ENCODE peak calls at places on chromosomes 3 and 15, in nine cellular contexts. L, Q, H, C, W, A, K, R and B are unnamed samples. For H3K27me3, the result is how much of the 10 kb centered on the place peaks cover.

GRCh38 chr3:177811111-177811510 is 613.8 kb upstream of the TBL1XR1 start:
- DNase-seq in L (no peak), Q (no peak), H (no peak), C (no peak), W (no peak), A (no peak), K (no peak), R (no peak), B (peak)

GRCh38 chr3:126553284-126553811 is 5.4 kb downstream of the C3orf22 start:
- DNase-seq in L (peak), Q (peak), H (no peak), C (no peak), W (peak), A (no peak), K (no peak), R (no peak), B (no peak)

GRCh38 chr3:35422826-35423601 is 216.3 kb upstream of the ARPP21 start:
- DNase-seq in L (no peak), Q (no peak), H (no peak), C (no peak), W (no peak), A (no peak), K (no peak), R (no peak), B (no peak)

GRCh38 chr3:32575451-32575850 is 4.8 kb upstream of the DYNC1LI1 start:
- DNase-seq in L (no peak), Q (no peak), H (no peak), C (no peak), W (no peak), A (peak), K (no peak), R (no peak), B (no peak)

GRCh38 chr3:65633018-65633417 is 405.7 kb downstream of the MAGI1 start:
- DNase-seq in L (no peak), Q (no peak), H (no peak), C (no peak), W (no peak), A (no peak), K (no peak), R (no peak), B (no peak)

GRCh38 chr15:78989701-78990248 is 44.9 kb upstream of the CTSH start:
- DNase-seq in L (no peak), Q (no peak), H (no peak), C (no peak), W (no peak), A (no peak), K (no peak), R (no peak), B (no peak)

GRCh38 chr3:189304465-189305341 is 132.9 kb downstream of the TPRG1 start:
- DNase-seq in L (no peak), Q (no peak), H (no peak), C (no peak), W (no peak), A (no peak), K (no peak), R (peak), B (no peak)

GRCh38 chr15:96160269-96160668 is 170.2 kb upstream of the NR2F2 start:
- DNase-seq in L (peak), Q (no peak), H (peak), C (no peak), W (peak), A (peak), K (no peak), R (no peak), B (no peak)

GRCh38 chr15:34514251-34514760 is 69.1 kb downstream of the GOLGA8B start:
- DNase-seq in L (no peak), Q (no peak), H (no peak), C (peak), W (no peak), A (no peak), K (no peak), R (peak), B (peak)

GRCh38 chr15:31299588-31300207 is 26.9 kb upstream of the KLF13 start:
- DNase-seq in L (peak), Q (peak), H (peak), C (no peak), W (peak), A (no peak), K (no peak), R (no peak), B (no peak)

GRCh38 chr15:52652984-52653383 is 26.2 kb downstream of the ATOSA start:
- DNase-seq in L (no peak), Q (no peak), H (no peak), C (no peak), W (no peak), A (peak), K (no peak), R (no peak), B (no peak)

GRCh38 chr3:132016061-132017041 is 18.5 kb downstream of the CPNE4 start:
- DNase-seq in L (no peak), Q (no peak), H (no peak), C (no peak), W (no peak), A (no peak), K (no peak), R (no peak), B (no peak)

GRCh38 chr3:61181874-61182273 is 69.4 kb downstream of the FHIT start:
- DNase-seq in L (no peak), Q (no peak), H (no peak), C (no peak), W (no peak), A (peak), K (no peak), R (no peak), B (peak)

GRCh38 chr3:124163689-124164088 is 171.8 kb upstream of the ROPN1 start:
- DNase-seq in L (no peak), Q (no peak), H (no peak), C (no peak), W (no peak), A (no peak), K (no peak), R (no peak), B (no peak)

GRCh38 chr3:184691397-184692131 is 20.3 kb downstream of the MAGEF1 start:
- DNase-seq in L (no peak), Q (no peak), H (no peak), C (no peak), W (no peak), A (peak), K (no peak), R (no peak), B (no peak)

GRCh38 chr3:131658115-131658514 is 155.3 kb upstream of the MRPL3 start:
- DNase-seq in L (no peak), Q (no peak), H (no peak), C (no peak), W (no peak), A (no peak), K (no peak), R (no peak), B (no peak)

GRCh38 chr3:52322466-52322865 is 6.3 kb downstream of the DNAH1 start:
- DNase-seq in L (no peak), Q (no peak), H (no peak), C (no peak), W (no peak), A (no peak), K (no peak), R (no peak), B (no peak)
- H3K4me3 ChIP-seq in L (no peak), Q (no peak), H (no peak), C (no peak), W (no peak), A (no peak), K (no peak), R (no peak), B (no peak)

DNA sequence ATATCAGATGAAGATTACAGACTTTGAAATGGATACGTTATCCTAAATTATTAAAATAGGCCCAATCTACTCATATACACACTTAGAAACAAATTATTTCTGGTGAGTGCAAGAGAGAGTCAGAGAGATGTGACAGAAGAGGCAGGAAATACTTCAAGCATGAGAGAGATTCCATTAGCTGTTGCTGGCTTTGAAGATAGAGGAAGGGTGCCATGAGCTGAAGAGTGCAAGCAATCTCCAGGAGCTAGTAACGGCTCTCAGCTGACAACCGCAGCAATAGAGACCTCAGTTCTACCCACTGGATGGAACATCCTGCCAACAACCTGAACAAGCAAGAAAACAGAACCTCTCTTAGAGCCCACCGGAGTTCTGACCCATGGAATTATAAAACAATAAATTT is 270.7 kb upstream of the SLITRK3 start:
- DNase-seq in L (no peak), Q (no peak), H (no peak), C (no peak), W (no peak), A (peak), K (no peak), R (no peak), B (no peak)
- TF ChIP-seq CTCF in L (no peak), Q (no peak), H (no peak), C (no peak), W (no peak), A (no peak), K (no peak), R (no peak), B (no peak)

GRCh38 chr15:42121667-42122066 is 27.3 kb upstream of the PLA2G4D start:
- DNase-seq in L (no peak), Q (no peak), H (no peak), C (no peak), W (no peak), A (no peak), K (no peak), R (no peak), B (no peak)

GRCh38 chr15:42120285-42120684 is 25.9 kb upstream of the PLA2G4D start:
- DNase-seq in L (no peak), Q (no peak), H (no peak), C (no peak), W (no peak), A (no peak), K (no peak), R (no peak), B (no peak)

GRCh38 chr15:42118650-42119531 is 24.5 kb upstream of the PLA2G4D start:
- DNase-seq in L (no peak), Q (peak), H (no peak), C (no peak), W (no peak), A (no peak), K (no peak), R (peak), B (no peak)

GRCh38 chr15:42121021-42121420 is 26.7 kb upstream of the PLA2G4D start:
- DNase-seq in L (no peak), Q (no peak), H (no peak), C (no peak), W (no peak), A (no peak), K (no peak), R (no peak), B (no peak)

GRCh38 chr15:42123546-42123945 is 29.2 kb upstream of the PLA2G4D start:
- DNase-seq in L (no peak), Q (no peak), H (no peak), C (no peak), W (no peak), A (no peak), K (no peak), R (no peak), B (no peak)
- H3K27me3 ChIP-seq in L (under half), Q (under half), H (under half), C (under half), W (under half), A (half or more), K (under half), R (under half), B (under half)

DNA sequence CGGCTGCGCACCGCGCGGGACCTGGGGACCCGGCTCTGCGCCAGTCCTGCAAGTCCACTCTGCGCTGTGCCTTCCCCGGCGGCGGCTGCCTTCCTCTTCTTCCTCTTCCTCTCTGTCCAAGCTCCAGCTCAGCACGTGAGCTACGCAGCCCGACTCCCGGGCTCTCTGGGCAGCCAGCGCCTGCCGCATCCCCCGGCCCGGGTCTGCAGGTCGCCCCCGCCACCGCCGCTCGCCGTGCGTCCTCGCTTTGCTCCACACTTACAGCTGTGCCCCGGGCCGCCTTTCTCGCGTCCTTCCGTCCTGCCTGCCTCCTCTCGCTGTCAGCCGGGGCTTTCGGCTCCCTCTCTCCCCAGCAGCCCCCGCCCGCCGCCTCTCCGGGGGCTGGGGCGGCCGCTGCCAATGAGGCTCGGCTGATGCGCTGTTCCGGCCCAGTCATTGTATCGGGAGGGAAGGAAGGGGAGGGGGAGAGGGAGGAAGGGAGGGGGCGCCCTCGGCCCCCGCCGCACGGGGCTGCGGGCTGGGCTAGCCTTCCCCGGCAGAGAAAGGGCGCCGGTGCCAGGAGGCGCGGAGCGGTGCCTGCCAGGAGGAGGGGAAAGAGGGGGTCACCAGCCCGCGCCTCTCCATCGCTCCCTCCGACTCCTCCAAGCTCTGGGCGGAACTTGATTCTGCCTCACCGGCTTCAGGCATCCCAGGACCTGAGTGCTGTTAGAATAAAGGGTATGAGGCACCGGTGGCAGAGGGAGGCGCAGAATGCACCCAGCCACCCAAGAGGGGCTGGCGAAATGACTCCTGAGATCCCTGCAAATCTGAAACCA is 156.6 kb upstream of the FRMD4B start:
- DNase-seq in L (peak), Q (no peak), H (no peak), C (peak), W (peak), A (no peak), K (no peak), R (peak), B (no peak)
- H3K4me3 ChIP-seq in L (peak), Q (no peak), H (peak), C (peak), W (peak), A (no peak), K (no peak), R (peak), B (no peak)

DNA sequence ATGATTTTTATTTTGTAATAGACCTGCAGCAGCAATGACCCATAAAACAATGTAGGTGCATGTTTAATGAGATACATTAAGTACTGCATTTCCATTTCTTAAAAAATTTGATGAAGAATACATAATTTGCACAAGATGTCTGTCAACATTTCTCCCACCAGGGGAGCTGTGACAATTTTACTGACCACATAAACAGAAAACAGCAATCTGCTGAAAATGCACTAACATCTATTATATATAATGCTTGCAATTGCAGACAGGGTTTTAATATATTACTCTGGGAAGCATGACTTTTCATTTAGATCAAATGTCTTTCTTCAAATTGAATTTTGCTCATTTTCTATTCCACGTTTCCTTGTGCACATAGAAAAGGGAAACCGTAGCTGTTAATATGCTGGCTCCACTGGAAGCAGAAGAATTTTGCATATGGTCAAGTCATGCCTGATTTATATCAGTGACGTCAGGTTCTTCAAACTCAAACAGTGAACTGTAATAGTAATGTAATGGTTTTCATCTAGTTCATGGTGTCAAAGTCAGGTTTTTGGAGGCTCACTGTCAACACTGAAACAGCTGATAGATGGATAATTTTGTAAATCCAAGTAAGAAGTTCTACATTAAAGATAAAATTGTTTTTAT is 79.8 kb upstream of the IGF1R start:
- DNase-seq in L (no peak), Q (no peak), H (no peak), C (no peak), W (no peak), A (no peak), K (no peak), R (no peak), B (no peak)
- TF ChIP-seq CTCF in L (no peak), Q (no peak), H (no peak), C (no peak), W (peak), A (peak), K (no peak), R (no peak), B (peak)